ENCODE peak calls at places on chromosomes 4 and X, in five cellular contexts. J is A549; N is left lung; F is stimulated activated naive CD8-positive, alpha-beta T cell treated with anti-CD3 and anti-CD28 coated beads, Interleukin-15, amount 100 ng/mL, for 72 hours; E is Right ventricle myocardium inferior. M is an unnamed sample.

GRCh38 chr4:143404555-143404954 is 67.9 kb downstream of the GAB1 start:
- ATAC-seq in J (no peak), N (no peak), F (no peak), E (no peak), M (no peak)

GRCh38 chrX:47649781-47650163 is 591 bp downstream of the ELK1 start:
- ATAC-seq in E (no peak), J (peak; percentile 0), F (no peak), N (no peak), M (no peak)

GRCh38 chrX:44693255-44693654 is 150.6 kb upstream of the DUSP21 start:
- ATAC-seq in N (no peak), E (no peak), J (no peak), F (no peak), M (no peak)

GRCh38 chrX:68504237-68504636 is 5.4 kb downstream of the YIPF6 start:
- ATAC-seq in J (peak; percentile 81), N (no peak), F (peak; percentile 98), E (no peak), M (peak; percentile 94)

GRCh38 chr4:149961876-149962597 is 116.2 kb upstream of the DCLK2 start:
- ATAC-seq in J (no peak), F (no peak), N (no peak), E (no peak), M (no peak)

GRCh38 chrX:19810809-19811208 is 76.6 kb downstream of the SH3KBP1 start:
- ATAC-seq in E (peak; percentile 50), N (peak; percentile 51), J (no peak), F (peak; percentile 75), M (peak; percentile 66)

GRCh38 chrX:77628294-77629025 is 157.6 kb downstream of the ATRX start:
- ATAC-seq in J (no peak), N (no peak), F (no peak), E (no peak), M (no peak)

GRCh38 chr4:30073001-30073710 is 647.0 kb upstream of the PCDH7 start:
- ATAC-seq in F (no peak), N (no peak), J (no peak), E (no peak), M (no peak)

GRCh38 chr4:97917115-97917514 is 226.2 kb downstream of the STPG2 start:
- ATAC-seq in F (no peak), E (no peak), J (no peak), N (no peak), M (no peak)

GRCh38 chrX:135625995-135626394 is 87.4 kb upstream of the CT45A1 start:
- ATAC-seq in E (no peak), J (no peak), N (peak; percentile 49), F (no peak), M (no peak)

GRCh38 chrX:13899607-13900006 is 82.7 kb upstream of the GPM6B start:
- ATAC-seq in E (no peak), N (peak; percentile 73), J (peak; percentile 73), F (no peak), M (no peak)

GRCh38 chr4:174828845-174829701 is at the start of gene GLRA3:
- ATAC-seq in N (peak; percentile 98), F (peak; percentile 56), E (peak; percentile 48), J (peak; percentile 99), M (peak; percentile 37)

GRCh38 chr4:33184684-33185083 is 2464.5 kb downstream of the PCDH7 start:
- ATAC-seq in E (no peak), N (no peak), J (no peak), F (no peak), M (no peak)

GRCh38 chrX:14406225-14406624 is 123.1 kb upstream of the GLRA2 start:
- ATAC-seq in N (no peak), J (no peak), E (no peak), F (no peak), M (no peak)